ENCODE peak calls at places on chromosome 14, in five cellular contexts. Q is NCI-H2029 treated with DMSO at 0.1 percent for 48 hours, C is endothelial cell, P is RCC 7860, L is Calu3. U is an unnamed sample.
A peak's percentile ranks its signal among the peaks of the same experiment; 100 is the strongest.

GRCh38 chr14:92316116-92316515 is 6.8 kb upstream of the SLC24A4 start:
- DNase-seq in L (no peak), C (no peak), P (no peak), Q (no peak), U (no peak)

GRCh38 chr14:24403294-24404013 is 4.7 kb downstream of the NYNRIN start:
- DNase-seq in L (no peak), P (no peak), Q (no peak), C (no peak), U (peak; percentile 37)

GRCh38 chr14:72451081-72451972 is 442.6 kb downstream of the DPF3 start:
- DNase-seq in Q (no peak), P (peak; percentile 13), L (no peak), C (peak; percentile 27), U (no peak)

GRCh38 chr14:74571901-74572828 is 39.9 kb downstream of the LTBP2 start:
- DNase-seq in P (peak; percentile 93), Q (no peak), C (no peak), L (peak; percentile 43), U (no peak)

GRCh38 chr14:35687335-35687939 is 121.7 kb downstream of the RALGAPA1 start:
- DNase-seq in P (peak; percentile 11), Q (peak; percentile 98), C (peak; percentile 30), L (peak; percentile 27), U (no peak)

GRCh38 chr14:51401756-51402155 is 161.7 kb downstream of the TMX1 start:
- DNase-seq in C (no peak), P (no peak), Q (no peak), L (no peak), U (peak; percentile 27)

GRCh38 chr14:51419685-51420084 is 179.6 kb downstream of the TMX1 start:
- DNase-seq in C (no peak), Q (no peak), P (no peak), L (no peak), U (no peak)

GRCh38 chr14:89911018-89911919 is 43.3 kb downstream of the EFCAB11 start:
- DNase-seq in C (no peak), P (no peak), L (peak; percentile 8), Q (no peak), U (no peak)

GRCh38 chr14:102046337-102047278 is 40.2 kb downstream of the HSP90AA1 start:
- DNase-seq in Q (peak; percentile 0), C (peak; percentile 44), P (peak; percentile 8), L (peak; percentile 88), U (peak; percentile 86)

GRCh38 chr14:44099752-44100462 is 407.2 kb downstream of the FSCB start:
- DNase-seq in P (no peak), L (no peak), Q (no peak), C (no peak), U (no peak)

GRCh38 chr14:59482471-59483331 is 1.5 kb downstream of the L3HYPDH start:
- DNase-seq in Q (peak; percentile 21), P (peak; percentile 85), C (no peak), L (peak; percentile 37), U (no peak)

GRCh38 chr14:68987653-68988036 is 8.5 kb upstream of the ACTN1 start:
- DNase-seq in Q (no peak), C (no peak), L (no peak), P (no peak), U (no peak)

GRCh38 chr14:93712838-93713724 is 75.2 kb downstream of the PRIMA1 start:
- DNase-seq in L (no peak), Q (no peak), C (no peak), P (peak; percentile 45), U (no peak)

GRCh38 chr14:33512201-33512600 is 438.7 kb downstream of the EGLN3 start:
- DNase-seq in P (no peak), Q (no peak), C (no peak), L (no peak), U (no peak)

GRCh38 chr14:101199028-101199770 is 295.7 kb upstream of the RTL1 start:
- DNase-seq in Q (no peak), L (no peak), C (no peak), P (no peak), U (no peak)

GRCh38 chr14:22484638-22485037 is 104.4 kb downstream of the DAD1 start:
- DNase-seq in C (no peak), L (no peak), Q (no peak), P (no peak), U (no peak)

GRCh38 chr14:103223818-103224352 is 100.6 kb downstream of the TNFAIP2 start:
- DNase-seq in L (no peak), C (no peak), P (no peak), Q (no peak), U (no peak)

GRCh38 chr14:54776361-54777001 is 126.1 kb downstream of the GCH1 start:
- DNase-seq in L (peak; percentile 55), Q (peak; percentile 3), C (no peak), P (no peak), U (peak; percentile 73)

GRCh38 chr14:35814371-35815005 is 5.4 kb upstream of the RALGAPA1 start:
- DNase-seq in Q (peak; percentile 98), P (no peak), L (peak; percentile 82), C (peak; percentile 82), U (peak; percentile 29)

GRCh38 chr14:58280954-58281787 is 17.2 kb upstream of the ARID4A start:
- DNase-seq in L (peak; percentile 66), C (no peak), Q (peak; percentile 82), P (peak; percentile 94), U (no peak)

GRCh38 chr14:88831285-88831684 is 6.8 kb downstream of the TTC8 start:
- DNase-seq in C (no peak), Q (no peak), L (no peak), P (peak; percentile 3), U (no peak)

GRCh38 chr14:84825481-84825880 is 704.5 kb upstream of the FLRT2 start:
- DNase-seq in C (no peak), P (no peak), L (no peak), Q (no peak), U (no peak)

GRCh38 chr14:75518625-75519024 is 3.6 kb upstream of the BATF start:
- DNase-seq in P (no peak), L (no peak), C (peak; percentile 57), Q (no peak), U (no peak)

U was measured in heart right ventricle.